ENCODE peak calls at places on chromosomes 1 and 21, in five cellular contexts. R is adrenal gland, C is Peyer's patch, K is heart left ventricle, S is A549. I is an unnamed sample.

GRCh38 chr1:89907669-89908293 is 86.9 kb downstream of the LRRC8D start:
- DNase-seq in R (no peak), C (no peak), K (no peak), S (peak; percentile 41), I (no peak)

GRCh38 chr1:147608601-147609000 is 61.7 kb downstream of the ACP6 start:
- DNase-seq in R (no peak), C (no peak), K (no peak), S (no peak), I (no peak)

GRCh38 chr1:36323636-36324321 is at the start of gene EVA1B:
- DNase-seq in R (peak; percentile 76), C (peak; percentile 78), K (peak; percentile 94), S (peak; percentile 51), I (no peak)

GRCh38 chr1:109625176-109625575 is 5.5 kb downstream of the AMPD2 start:
- DNase-seq in R (no peak), C (no peak), K (peak; percentile 55), S (no peak), I (no peak)

GRCh38 chr1:245332513-245332912 is 177.7 kb downstream of the KIF26B start:
- DNase-seq in R (no peak), C (no peak), K (no peak), S (no peak), I (no peak)

GRCh38 chr1:107362468-107362867 is 221.6 kb downstream of the NTNG1 start:
- DNase-seq in R (no peak), C (no peak), K (no peak), S (no peak), I (no peak)

GRCh38 chr1:82319526-82319925 is 518.8 kb downstream of the ADGRL2 start:
- DNase-seq in R (no peak), C (no peak), K (no peak), S (no peak), I (no peak)

GRCh38 chr1:180949616-180950000 is 36.9 kb downstream of the KIAA1614 start:
- DNase-seq in R (no peak), C (no peak), K (no peak), S (no peak), I (no peak)

GRCh38 chr1:157868664-157869063 is 27.1 kb upstream of the CD5L start:
- DNase-seq in R (no peak), C (no peak), K (no peak), S (no peak), I (no peak)

GRCh38 chr1:162549001-162549400 is 12.5 kb upstream of the UAP1 start:
- DNase-seq in R (no peak), C (no peak), K (no peak), S (no peak), I (no peak)

GRCh38 chr1:84899969-84900368 is 7.0 kb upstream of the LPAR3 start:
- DNase-seq in R (no peak), C (no peak), K (no peak), S (no peak), I (no peak)

GRCh38 chr1:3467096-3468036 is 12.9 kb downstream of the ARHGEF16 start:
- DNase-seq in R (no peak), C (no peak), K (peak; percentile 49), S (no peak), I (no peak)

GRCh38 chr1:192153276-192153675 is 5.0 kb upstream of the RGS18 start:
- DNase-seq in R (no peak), C (no peak), K (no peak), S (no peak), I (no peak)

GRCh38 chr1:228372183-228373003 is 34.2 kb downstream of the TRIM11 start:
- DNase-seq in R (no peak), C (peak; percentile 65), K (peak; percentile 72), S (no peak), I (no peak)

GRCh38 chr1:12409676-12410075 is 179.8 kb downstream of the VPS13D start:
- DNase-seq in R (no peak), C (no peak), K (no peak), S (no peak), I (no peak)

GRCh38 chr1:82819234-82819633 is 1018.5 kb downstream of the ADGRL2 start:
- DNase-seq in R (no peak), C (no peak), K (no peak), S (no peak), I (no peak)

GRCh38 chr1:21655748-21656147 is 13.4 kb downstream of the RAP1GAP start:
- DNase-seq in R (no peak), C (peak; percentile 35), K (peak; percentile 5), S (peak; percentile 62), I (peak; percentile 82)

GRCh38 chr21:45926281-45926680 is 55.3 kb upstream of the COL6A1 start:
- DNase-seq in R (no peak), C (no peak), K (peak; percentile 6), S (no peak), I (no peak)

GRCh38 chr1:232854786-232855185 is 49.6 kb downstream of the MAP10 start:
- DNase-seq in R (no peak), C (no peak), K (no peak), S (no peak), I (no peak)

GRCh38 chr1:6014130-6014999 is 22.1 kb upstream of the NPHP4 start:
- DNase-seq in R (no peak), C (no peak), K (peak; percentile 76), S (no peak), I (no peak)

GRCh38 chr1:36576118-36576517 is 93.4 kb upstream of the CSF3R start:
- DNase-seq in R (peak; percentile 48), C (peak; percentile 63), K (peak; percentile 69), S (peak; percentile 85), I (peak; percentile 72)

GRCh38 chr1:241823925-241824324 is 24.1 kb upstream of the EXO1 start:
- DNase-seq in R (no peak), C (no peak), K (no peak), S (no peak), I (no peak)

GRCh38 chr1:91014475-91014874 is 7.4 kb downstream of the ZNF644 start:
- DNase-seq in R (no peak), C (no peak), K (no peak), S (no peak), I (no peak)

GRCh38 chr1:58936973-58937372 is 153.1 kb upstream of the JUN start:
- DNase-seq in R (no peak), C (no peak), K (no peak), S (no peak), I (no peak)

GRCh38 chr21:40829308-40829707 is 17.6 kb downstream of the DSCAM start:
- DNase-seq in R (no peak), C (no peak), K (no peak), S (no peak), I (no peak)

GRCh38 chr1:16256478-16256877 is 19.5 kb upstream of the CPLANE2 start:
- DNase-seq in R (no peak), C (no peak), K (no peak), S (no peak), I (no peak)

GRCh38 chr1:112465122-112465521 is 43.6 kb upstream of the WNT2B start:
- DNase-seq in R (no peak), C (no peak), K (no peak), S (no peak), I (no peak)

GRCh38 chr1:218383051-218383450 is 37.9 kb downstream of the TGFB2 start:
- DNase-seq in R (no peak), C (no peak), K (no peak), S (no peak), I (no peak)

GRCh38 chr1:150365945-150366344 is 2.0 kb downstream of the RPRD2 start:
- DNase-seq in R (no peak), C (no peak), K (no peak), S (no peak), I (no peak)

GRCh38 chr1:209850342-209850979 is 22.7 kb downstream of the UTP25 start:
- DNase-seq in R (peak; percentile 54), C (no peak), K (no peak), S (peak; percentile 44), I (peak; percentile 50)

DNA sequence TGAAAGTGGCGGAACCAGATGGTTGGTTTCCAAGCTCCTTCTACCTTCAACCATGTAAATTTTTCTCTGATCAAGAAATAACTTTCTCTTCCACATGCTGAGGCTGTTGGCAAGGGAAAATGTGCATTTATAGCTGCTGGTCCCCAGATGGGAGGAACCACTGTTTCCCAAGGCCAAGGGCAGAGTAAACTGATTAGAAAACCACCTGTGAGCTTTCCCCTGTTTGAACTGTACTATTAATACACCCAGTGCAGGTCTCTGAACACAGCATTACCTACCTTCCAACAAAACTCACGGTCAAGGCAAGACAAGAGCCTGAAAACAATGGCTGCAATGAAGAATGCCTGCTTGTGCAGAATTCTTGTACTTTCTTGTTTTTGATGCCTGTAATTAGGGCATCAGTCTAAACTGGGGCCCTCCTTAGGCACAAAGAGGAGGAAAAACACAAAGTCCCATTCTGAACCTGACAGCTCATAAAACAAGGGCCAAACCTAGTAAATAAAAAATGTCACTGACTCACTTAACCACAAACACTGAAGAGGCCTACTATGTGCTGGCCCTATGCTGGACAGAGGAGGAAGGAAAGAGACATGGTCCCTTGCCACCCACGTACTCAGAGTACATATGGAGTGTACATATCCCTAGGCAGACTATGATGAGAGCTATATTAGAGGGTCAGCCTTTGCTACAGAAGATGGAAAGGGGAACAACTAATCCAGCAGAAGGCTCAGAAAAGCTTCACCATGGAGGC is 2.6 kb downstream of the MKNK1 start:
- DNase-seq in R (no peak), C (no peak), K (no peak), S (no peak), I (no peak)
- TF ChIP-seq POLR2A in R (no peak), C (no peak), K (no peak), S (no peak), I (no peak)

GRCh38 chr1:23367451-23367790 is 2.2 kb downstream of the ZNF436 start:
- DNase-seq in R (no peak), C (no peak), K (no peak), S (no peak), I (no peak)

GRCh38 chr1:23367791-23368561 is 1.7 kb downstream of the ZNF436 start:
- DNase-seq in R (peak; percentile 98), C (peak; percentile 99), K (peak; percentile 99), S (peak; percentile 93), I (peak; percentile 87)

GRCh38 chr1:23369335-23370013 is at the start of gene ZNF436:
- DNase-seq in R (peak; percentile 88), C (peak; percentile 60), K (peak; percentile 88), S (no peak), I (peak; percentile 26)

GRCh38 chr1:23370270-23370743 is 671 bp upstream of the ZNF436 start:
- DNase-seq in R (no peak), C (no peak), K (no peak), S (no peak), I (no peak)

GRCh38 chr1:23368562-23369334 is 888 bp downstream of the ZNF436 start:
- DNase-seq in R (peak; percentile 88), C (peak; percentile 93), K (peak; percentile 95), S (peak; percentile 75), I (peak; percentile 35)
- TF ChIP-seq POLR2A in R (peak; percentile 83), C (peak; percentile 88), K (peak; percentile 21), S (peak; percentile 55), I (peak; percentile 53)

DNA sequence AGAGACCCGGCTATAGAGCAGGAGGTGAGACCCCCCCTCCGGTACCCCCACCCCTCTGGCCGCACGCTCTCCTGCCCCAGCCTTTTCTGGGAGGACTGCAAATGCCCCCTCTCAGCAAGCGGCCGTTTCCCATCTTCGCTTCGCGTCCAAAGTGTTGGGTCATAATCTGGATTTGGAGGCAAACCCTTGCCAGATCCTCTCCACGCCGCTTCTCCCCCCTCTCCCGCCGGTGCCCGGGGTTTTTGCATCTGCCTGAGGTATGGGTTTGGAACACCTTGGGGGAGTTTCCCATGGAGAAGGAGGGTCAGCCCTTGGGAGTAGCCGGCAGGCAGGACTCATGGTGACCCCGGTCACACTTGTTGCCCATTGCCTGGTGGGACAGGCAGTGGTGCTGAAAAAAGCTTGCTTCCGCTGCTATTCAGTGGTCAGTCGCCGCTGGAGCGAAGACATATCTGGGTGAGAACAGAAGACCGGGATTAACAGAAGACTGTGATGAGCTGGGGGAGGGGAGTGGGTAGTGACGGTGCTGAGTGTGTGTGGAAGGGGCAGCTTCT is 948 bp downstream of the KCNK2 start:
- DNase-seq in R (peak; percentile 47), C (peak; percentile 40), K (no peak), S (no peak), I (no peak)
- TF ChIP-seq POLR2A in R (no peak), C (no peak), K (no peak), S (no peak), I (no peak)

GRCh38 chr1:160645386-160646063 is 1.3 kb downstream of the SLAMF1 start:
- DNase-seq in R (no peak), C (no peak), K (no peak), S (no peak), I (no peak)
- TF ChIP-seq POLR2A in R (no peak), C (no peak), K (no peak), S (no peak), I (no peak)

I was measured in H54.